ENCODE peak calls at places on chromosomes 4 and X, in ten cellular contexts. E, R, P, J, L, Q, D, N, K and C are unnamed samples.

GRCh38 chrX:14095702-14096101 is 66.0 kb upstream of the GEMIN8 start:
- DNase-seq in N (no peak), P (peak; percentile 52), Q (peak; percentile 16), J (peak; percentile 70), K (no peak), E (peak; percentile 38), D (peak; percentile 22), R (peak; percentile 33), L (peak; percentile 50), C (peak; percentile 36)

GRCh38 chr4:97185233-97185632 is 958.0 kb downstream of the STPG2 start:
- DNase-seq in Q (no peak), K (no peak), N (no peak), J (no peak), P (no peak), L (no peak), E (no peak), D (no peak), R (no peak), C (no peak)

GRCh38 chrX:44961817-44962607 is 89.0 kb downstream of the KDM6A start:
- DNase-seq in P (no peak), D (no peak), L (no peak), Q (no peak), E (no peak), N (no peak), R (no peak), J (no peak), K (no peak), C (no peak)

GRCh38 chr4:160143574-160143973 is 1040.7 kb downstream of the RAPGEF2 start:
- DNase-seq in E (no peak), L (no peak), P (no peak), R (no peak), K (no peak), J (no peak), N (no peak), D (no peak), Q (no peak), C (no peak)

GRCh38 chr4:46389301-46389761 is 597 bp downstream of the GABRA2 start:
- DNase-seq in E (no peak), Q (no peak), J (no peak), R (no peak), N (no peak), P (peak; percentile 44), L (peak; percentile 55), D (no peak), K (no peak), C (peak; percentile 47)

GRCh38 chr4:95839891-95840290 is at the start of gene PDHA2:
- DNase-seq in P (no peak), D (no peak), R (no peak), K (no peak), E (no peak), L (peak; percentile 26), Q (no peak), J (no peak), N (no peak), C (no peak)

GRCh38 chr4:138182838-138183426 is 59.2 kb downstream of the SLC7A11 start:
- DNase-seq in R (peak; percentile 33), K (no peak), L (no peak), D (peak; percentile 41), Q (peak; percentile 15), J (peak; percentile 85), P (peak; percentile 26), E (peak; percentile 60), N (no peak), C (peak; percentile 7)

GRCh38 chrX:39819921-39820849 is 277.6 kb downstream of the BCOR start:
- DNase-seq in D (no peak), L (peak; percentile 49), J (peak; percentile 44), P (peak; percentile 71), Q (no peak), R (no peak), E (no peak), K (no peak), N (no peak), C (peak; percentile 30)

GRCh38 chr4:152045781-152046571 is 285.2 kb upstream of the GATB start:
- DNase-seq in N (peak; percentile 63), P (peak; percentile 83), L (peak; percentile 94), D (no peak), Q (peak; percentile 67), J (no peak), K (no peak), E (no peak), R (peak; percentile 71), C (peak; percentile 81)

GRCh38 chr4:8310306-8310705 is 40.8 kb downstream of the HTRA3 start:
- DNase-seq in R (no peak), Q (no peak), E (no peak), J (no peak), L (no peak), K (no peak), N (no peak), P (no peak), D (no peak), C (no peak)

GRCh38 chr4:84966382-84967291 is at the start of gene WDFY3:
- DNase-seq in N (peak; percentile 65), K (peak; percentile 95), E (peak; percentile 89), Q (peak; percentile 55), D (peak; percentile 75), P (peak; percentile 90), R (peak; percentile 67), J (peak; percentile 89), L (peak; percentile 90), C (peak; percentile 71)

GRCh38 chr4:185740471-185740873 is 71.5 kb downstream of the SORBS2 start:
- DNase-seq in K (no peak), D (no peak), E (no peak), Q (no peak), J (no peak), L (no peak), N (no peak), R (no peak), P (no peak), C (no peak)

GRCh38 chrX:142686653-142687283 is 339.0 kb upstream of the SPANXN4 start:
- DNase-seq in L (no peak), K (no peak), Q (no peak), J (no peak), E (no peak), D (no peak), N (no peak), P (no peak), R (no peak), C (no peak)

GRCh38 chr4:180852743-180853142 is 1390.5 kb upstream of the TENM3 start:
- DNase-seq in E (no peak), L (no peak), R (no peak), K (no peak), D (no peak), J (no peak), N (no peak), P (no peak), Q (no peak), C (no peak)

GRCh38 chr4:120940547-120940946 is 18.0 kb upstream of the PRDM5 start:
- DNase-seq in L (no peak), Q (no peak), R (no peak), E (no peak), K (no peak), P (no peak), N (no peak), J (no peak), D (no peak), C (no peak)

GRCh38 chr4:114659386-114660008 is 60.9 kb downstream of the UGT8 start:
- DNase-seq in D (no peak), J (peak; percentile 74), N (peak; percentile 48), L (peak; percentile 70), R (peak; percentile 64), Q (peak; percentile 63), K (no peak), E (peak; percentile 71), P (peak; percentile 82), C (peak; percentile 58)

GRCh38 chrX:29948653-29949052 is 266.7 kb upstream of the MAGEB2 start:
- DNase-seq in J (peak; percentile 2), L (no peak), R (no peak), N (no peak), D (no peak), K (no peak), E (no peak), P (no peak), Q (no peak), C (no peak)

GRCh38 chr4:67084801-67085200 is 460.5 kb downstream of the CENPC start:
- DNase-seq in J (no peak), L (no peak), Q (no peak), K (no peak), D (no peak), R (no peak), E (no peak), N (no peak), P (no peak), C (no peak)

GRCh38 chr4:67083496-67083895 is 461.8 kb downstream of the CENPC start:
- DNase-seq in Q (no peak), D (no peak), J (no peak), N (no peak), R (no peak), K (no peak), P (no peak), E (no peak), L (no peak), C (no peak)

GRCh38 chr4:67082746-67083145 is 462.6 kb downstream of the CENPC start:
- DNase-seq in D (no peak), L (no peak), N (no peak), P (no peak), R (no peak), Q (no peak), E (no peak), K (no peak), J (no peak), C (no peak)

GRCh38 chr4:67091668-67092067 is 453.6 kb downstream of the CENPC start:
- DNase-seq in N (no peak), Q (no peak), J (no peak), D (no peak), R (no peak), K (no peak), P (peak; percentile 12), E (no peak), L (no peak), C (peak; percentile 13)

GRCh38 chr4:67087897-67088296 is 457.4 kb downstream of the CENPC start:
- DNase-seq in K (no peak), J (peak; percentile 3), R (peak; percentile 55), P (peak; percentile 69), Q (peak; percentile 14), N (no peak), L (peak; percentile 50), E (peak; percentile 12), D (no peak), C (peak; percentile 54)
- TF ChIP-seq CTCF in K (no peak), J (no peak), R (peak; percentile 78), P (peak; percentile 55), Q (peak; percentile 57), N (peak; percentile 70), L (peak; percentile 80), E (peak; percentile 42), D (no peak), C (peak; percentile 58)

GRCh38 chr4:17468638-17469221 is 43.2 kb downstream of the QDPR start:
- DNase-seq in J (peak; percentile 74), Q (no peak), E (peak; percentile 20), K (no peak), N (no peak), P (peak; percentile 38), D (peak; percentile 10), R (peak; percentile 36), L (no peak), C (peak; percentile 44)
- TF ChIP-seq CTCF in J (peak; percentile 62), Q (no peak), E (peak; percentile 41), K (no peak), N (peak; percentile 66), P (peak; percentile 48), D (peak; percentile 59), R (peak; percentile 88), L (peak; percentile 68), C (peak; percentile 70)

GRCh38 chr4:110344165-110344564 is 131.8 kb upstream of the ENPEP start:
- DNase-seq in J (peak; percentile 33), E (peak; percentile 52), P (no peak), N (no peak), Q (peak; percentile 7), D (no peak), R (peak; percentile 37), L (no peak), K (no peak), C (no peak)
- TF ChIP-seq CTCF in J (peak; percentile 21), E (peak; percentile 39), P (no peak), N (peak; percentile 57), Q (no peak), D (peak; percentile 17), R (no peak), L (peak; percentile 69), K (no peak), C (peak; percentile 31)

GRCh38 chr4:112189754-112190153 is 41.8 kb upstream of the AP1AR start:
- DNase-seq in P (no peak), Q (no peak), K (no peak), N (peak; percentile 44), J (peak; percentile 54), D (no peak), E (no peak), R (no peak), L (no peak), C (no peak)
- TF ChIP-seq CTCF in P (peak; percentile 11), Q (no peak), K (no peak), N (peak; percentile 47), J (peak; percentile 38), D (peak; percentile 25), E (peak; percentile 26), R (no peak), L (peak; percentile 44), C (no peak)